ENCODE peak calls at places on chromosomes 3 and 15, in five cellular contexts. One of them, this sample, is unnamed.
A peak's percentile ranks its signal among the peaks of the same experiment; 100 is the strongest.

GRCh38 chr3:901953-902778 is 190.7 kb upstream of the CNTN6 start:
- DNase-seq in fibroblast of pulmonary artery: peak; percentile 21
- DNase-seq in type B pancreatic cell: no peak
- DNase-seq in fibroblast of lung: no peak
- DNase-seq in HepG2: no peak
- DNase-seq in this sample: no peak

GRCh38 chr15:80404719-80405553 is 754 bp downstream of the ARNT2 start:
- DNase-seq in fibroblast of lung: peak; percentile 36
- DNase-seq in HepG2: no peak
- DNase-seq in fibroblast of pulmonary artery: no peak
- DNase-seq in type B pancreatic cell: no peak
- DNase-seq in this sample: no peak

GRCh38 chr3:172140499-172141391 is 101.4 kb downstream of the FNDC3B start:
- DNase-seq in fibroblast of pulmonary artery: peak; percentile 100
- DNase-seq in type B pancreatic cell: no peak
- DNase-seq in HepG2: peak; percentile 98
- DNase-seq in fibroblast of lung: peak; percentile 98
- DNase-seq in this sample: peak; percentile 80

GRCh38 chr3:10162147-10162546 is 2.6 kb upstream of the IRAK2 start:
- DNase-seq in type B pancreatic cell: no peak
- DNase-seq in HepG2: no peak
- DNase-seq in fibroblast of lung: no peak
- DNase-seq in fibroblast of pulmonary artery: no peak
- DNase-seq in this sample: no peak

GRCh38 chr3:138367912-138368311 is 19.5 kb downstream of the MRAS start:
- DNase-seq in fibroblast of lung: peak; percentile 45
- DNase-seq in fibroblast of pulmonary artery: peak; percentile 26
- DNase-seq in type B pancreatic cell: no peak
- DNase-seq in HepG2: no peak
- DNase-seq in this sample: no peak

GRCh38 chr3:155995525-155996370 is 124.6 kb upstream of the KCNAB1 start:
- DNase-seq in fibroblast of pulmonary artery: peak; percentile 78
- DNase-seq in HepG2: peak; percentile 41
- DNase-seq in type B pancreatic cell: no peak
- DNase-seq in fibroblast of lung: peak; percentile 58
- DNase-seq in this sample: no peak

GRCh38 chr3:71301001-71301400 is 282.5 kb downstream of the FOXP1 start:
- DNase-seq in HepG2: no peak
- DNase-seq in fibroblast of pulmonary artery: no peak
- DNase-seq in fibroblast of lung: no peak
- DNase-seq in type B pancreatic cell: no peak
- DNase-seq in this sample: no peak

GRCh38 chr3:25381083-25381482 is 47.0 kb upstream of the RARB start:
- DNase-seq in type B pancreatic cell: no peak
- DNase-seq in fibroblast of pulmonary artery: no peak
- DNase-seq in HepG2: no peak
- DNase-seq in fibroblast of lung: no peak
- DNase-seq in this sample: no peak

GRCh38 chr15:62989366-62990055 is 53.0 kb upstream of the TPM1 start:
- DNase-seq in fibroblast of lung: peak; percentile 66
- DNase-seq in type B pancreatic cell: no peak
- DNase-seq in fibroblast of pulmonary artery: peak; percentile 25
- DNase-seq in HepG2: no peak
- DNase-seq in this sample: no peak

GRCh38 chr15:100123611-100124010 is 218.2 kb downstream of the ADAMTS17 start:
- DNase-seq in fibroblast of lung: peak; percentile 30
- DNase-seq in fibroblast of pulmonary artery: no peak
- DNase-seq in type B pancreatic cell: no peak
- DNase-seq in HepG2: no peak
- DNase-seq in this sample: no peak

GRCh38 chr3:8663177-8664061 is 18.8 kb upstream of the SSUH2 start:
- DNase-seq in fibroblast of lung: peak; percentile 62
- DNase-seq in HepG2: peak; percentile 95
- DNase-seq in fibroblast of pulmonary artery: peak; percentile 74
- DNase-seq in type B pancreatic cell: no peak
- DNase-seq in this sample: peak; percentile 38

GRCh38 chr3:183378008-183378407 is 50.4 kb downstream of the MCF2L2 start:
- DNase-seq in fibroblast of lung: no peak
- DNase-seq in type B pancreatic cell: no peak
- DNase-seq in fibroblast of pulmonary artery: no peak
- DNase-seq in HepG2: no peak
- DNase-seq in this sample: no peak

GRCh38 chr3:17573396-17573795 is 169.0 kb downstream of the TBC1D5 start:
- DNase-seq in fibroblast of pulmonary artery: no peak
- DNase-seq in fibroblast of lung: no peak
- DNase-seq in type B pancreatic cell: no peak
- DNase-seq in HepG2: no peak
- DNase-seq in this sample: no peak

GRCh38 chr3:37995652-37996641 is 5.4 kb downstream of the VILL start:
- DNase-seq in fibroblast of lung: no peak
- DNase-seq in fibroblast of pulmonary artery: no peak
- DNase-seq in HepG2: peak; percentile 39
- DNase-seq in type B pancreatic cell: no peak
- DNase-seq in this sample: no peak

GRCh38 chr3:159634414-159634813 is 354.2 kb upstream of the IL12A start:
- DNase-seq in fibroblast of pulmonary artery: peak; percentile 22
- DNase-seq in type B pancreatic cell: no peak
- DNase-seq in HepG2: no peak
- DNase-seq in fibroblast of lung: peak; percentile 94
- DNase-seq in this sample: no peak

GRCh38 chr15:45180648-45181436 is 6.9 kb downstream of the SHF start:
- DNase-seq in fibroblast of pulmonary artery: no peak
- DNase-seq in type B pancreatic cell: no peak
- DNase-seq in fibroblast of lung: no peak
- DNase-seq in HepG2: no peak
- DNase-seq in this sample: no peak

GRCh38 chr3:190504354-190505125 is 9.3 kb upstream of the IL1RAP start:
- DNase-seq in HepG2: peak; percentile 27
- DNase-seq in type B pancreatic cell: no peak
- DNase-seq in fibroblast of lung: peak; percentile 50
- DNase-seq in fibroblast of pulmonary artery: peak; percentile 36
- DNase-seq in this sample: no peak

GRCh38 chr15:38401716-38402115 is 52.2 kb upstream of the FAM98B start:
- DNase-seq in HepG2: no peak
- DNase-seq in fibroblast of pulmonary artery: no peak
- DNase-seq in type B pancreatic cell: no peak
- DNase-seq in fibroblast of lung: peak; percentile 27
- DNase-seq in this sample: no peak

GRCh38 chr3:115699741-115700140 is 76.4 kb downstream of the GAP43 start:
- DNase-seq in fibroblast of lung: peak; percentile 82
- DNase-seq in HepG2: no peak
- DNase-seq in fibroblast of pulmonary artery: peak; percentile 43
- DNase-seq in type B pancreatic cell: no peak
- DNase-seq in this sample: no peak

GRCh38 chr3:17806201-17806600 is 63.8 kb upstream of the TBC1D5 start:
- DNase-seq in type B pancreatic cell: no peak
- DNase-seq in HepG2: no peak
- DNase-seq in fibroblast of pulmonary artery: no peak
- DNase-seq in fibroblast of lung: no peak
- DNase-seq in this sample: no peak

GRCh38 chr15:74587924-74588323 is 27.7 kb upstream of the CLK3 start:
- DNase-seq in type B pancreatic cell: no peak
- DNase-seq in fibroblast of lung: no peak
- DNase-seq in fibroblast of pulmonary artery: no peak
- DNase-seq in HepG2: no peak
- DNase-seq in this sample: no peak

GRCh38 chr3:130539005-130539404 is 22.0 kb downstream of the COL6A6 start:
- DNase-seq in fibroblast of lung: peak; percentile 4
- DNase-seq in HepG2: peak; percentile 55
- DNase-seq in fibroblast of pulmonary artery: peak; percentile 56
- DNase-seq in type B pancreatic cell: no peak
- DNase-seq in this sample: no peak

GRCh38 chr15:55322452-55322851 is 3.4 kb downstream of the PIGB start:
- DNase-seq in fibroblast of pulmonary artery: no peak
- DNase-seq in HepG2: peak; percentile 5
- DNase-seq in type B pancreatic cell: no peak
- DNase-seq in fibroblast of lung: no peak
- DNase-seq in this sample: no peak

GRCh38 chr3:49422379-49423248 is at the start of gene AMT:
- DNase-seq in fibroblast of lung: no peak
- DNase-seq in type B pancreatic cell: peak; percentile 76
- DNase-seq in fibroblast of pulmonary artery: no peak
- DNase-seq in HepG2: peak; percentile 83
- DNase-seq in this sample: no peak

GRCh38 chr3:43379343-43379742 is 93.0 kb downstream of the SNRK start:
- DNase-seq in type B pancreatic cell: no peak
- DNase-seq in fibroblast of lung: peak; percentile 82
- DNase-seq in fibroblast of pulmonary artery: peak; percentile 66
- DNase-seq in HepG2: no peak
- DNase-seq in this sample: no peak

GRCh38 chr3:98763814-98764691 is 913 bp downstream of the ST3GAL6 start:
- DNase-seq in type B pancreatic cell: no peak
- DNase-seq in HepG2: no peak
- DNase-seq in fibroblast of pulmonary artery: peak; percentile 51
- DNase-seq in fibroblast of lung: no peak
- DNase-seq in this sample: no peak

GRCh38 chr3:159025733-159026132 is 223.9 kb downstream of the MFSD1 start:
- DNase-seq in type B pancreatic cell: no peak
- DNase-seq in fibroblast of pulmonary artery: no peak
- DNase-seq in HepG2: no peak
- DNase-seq in fibroblast of lung: no peak
- DNase-seq in this sample: no peak

GRCh38 chr3:150220041-150220440 is 188.1 kb upstream of the TSC22D2 start:
- DNase-seq in HepG2: no peak
- DNase-seq in fibroblast of lung: no peak
- DNase-seq in type B pancreatic cell: no peak
- DNase-seq in fibroblast of pulmonary artery: no peak
- DNase-seq in this sample: no peak

GRCh38 chr3:184459355-184459754 is 79.5 kb downstream of the CHRD start:
- DNase-seq in fibroblast of pulmonary artery: peak; percentile 84
- DNase-seq in type B pancreatic cell: no peak
- DNase-seq in HepG2: no peak
- DNase-seq in fibroblast of lung: peak; percentile 81
- DNase-seq in this sample: no peak

GRCh38 chr3:124142389-124142970 is 150.6 kb upstream of the ROPN1 start:
- DNase-seq in type B pancreatic cell: no peak
- DNase-seq in fibroblast of lung: peak; percentile 58
- DNase-seq in HepG2: no peak
- DNase-seq in fibroblast of pulmonary artery: no peak
- DNase-seq in this sample: no peak

GRCh38 chr3:56302417-56302816 is 165.8 kb downstream of the ERC2 start:
- DNase-seq in fibroblast of pulmonary artery: no peak
- DNase-seq in HepG2: no peak
- DNase-seq in fibroblast of lung: no peak
- DNase-seq in type B pancreatic cell: no peak
- DNase-seq in this sample: no peak
- TF ChIP-seq CTCF in fibroblast of pulmonary artery: peak; percentile 43
- TF ChIP-seq CTCF in HepG2: peak; percentile 11
- TF ChIP-seq CTCF in fibroblast of lung: no peak
- TF ChIP-seq CTCF in type B pancreatic cell: peak; percentile 59
- TF ChIP-seq CTCF in this sample: peak; percentile 29

GRCh38 chr15:70356919-70357318 is 259.2 kb upstream of the TLE3 start:
- DNase-seq in fibroblast of pulmonary artery: no peak
- DNase-seq in fibroblast of lung: peak; percentile 31
- DNase-seq in type B pancreatic cell: peak; percentile 49
- DNase-seq in HepG2: no peak
- DNase-seq in this sample: no peak
- TF ChIP-seq CTCF in fibroblast of pulmonary artery: no peak
- TF ChIP-seq CTCF in fibroblast of lung: no peak
- TF ChIP-seq CTCF in type B pancreatic cell: no peak
- TF ChIP-seq CTCF in HepG2: no peak
- TF ChIP-seq CTCF in this sample: no peak

GRCh38 chr3:169564883-169565282 is 98.6 kb downstream of the MECOM start:
- DNase-seq in fibroblast of lung: no peak
- DNase-seq in type B pancreatic cell: no peak
- DNase-seq in HepG2: no peak
- DNase-seq in fibroblast of pulmonary artery: no peak
- DNase-seq in this sample: no peak
- TF ChIP-seq CTCF in fibroblast of lung: no peak
- TF ChIP-seq CTCF in type B pancreatic cell: peak; percentile 55
- TF ChIP-seq CTCF in HepG2: no peak
- TF ChIP-seq CTCF in fibroblast of pulmonary artery: peak; percentile 29
- TF ChIP-seq CTCF in this sample: peak; percentile 17

GRCh38 chr15:51912528-51912927 is 59.0 kb downstream of the LEO1 start:
- DNase-seq in type B pancreatic cell: no peak
- DNase-seq in fibroblast of lung: no peak
- DNase-seq in HepG2: peak; percentile 83
- DNase-seq in fibroblast of pulmonary artery: no peak
- DNase-seq in this sample: no peak

DNA sequence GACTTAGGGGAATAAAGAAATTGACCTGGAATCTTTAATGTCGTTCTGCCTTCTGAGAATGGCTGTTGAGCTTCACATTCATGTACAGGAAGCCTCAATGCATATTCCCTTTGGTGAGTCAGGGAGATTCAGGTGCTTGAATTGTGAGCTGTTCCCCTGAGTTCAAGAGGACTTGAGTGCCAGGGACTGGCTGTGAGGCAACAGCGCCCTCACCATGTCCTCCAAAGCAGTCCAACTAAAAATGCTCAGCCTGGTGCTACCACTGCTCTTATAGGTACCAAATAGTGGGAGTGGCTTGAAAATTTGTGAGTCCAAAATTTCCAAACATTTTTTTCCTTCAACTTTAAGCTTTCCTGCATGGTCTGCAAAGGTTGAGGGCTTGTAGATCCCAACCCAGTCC is 54.1 kb downstream of the LEO1 start:
- DNase-seq in fibroblast of pulmonary artery: peak; percentile 46
- DNase-seq in fibroblast of lung: peak; percentile 36
- DNase-seq in HepG2: peak; percentile 50
- DNase-seq in type B pancreatic cell: no peak
- DNase-seq in this sample: no peak
- TF ChIP-seq CTCF in fibroblast of pulmonary artery: peak; percentile 46
- TF ChIP-seq CTCF in fibroblast of lung: peak; percentile 18
- TF ChIP-seq CTCF in HepG2: peak; percentile 80
- TF ChIP-seq CTCF in type B pancreatic cell: peak; percentile 38
- TF ChIP-seq CTCF in this sample: peak; percentile 41

DNA sequence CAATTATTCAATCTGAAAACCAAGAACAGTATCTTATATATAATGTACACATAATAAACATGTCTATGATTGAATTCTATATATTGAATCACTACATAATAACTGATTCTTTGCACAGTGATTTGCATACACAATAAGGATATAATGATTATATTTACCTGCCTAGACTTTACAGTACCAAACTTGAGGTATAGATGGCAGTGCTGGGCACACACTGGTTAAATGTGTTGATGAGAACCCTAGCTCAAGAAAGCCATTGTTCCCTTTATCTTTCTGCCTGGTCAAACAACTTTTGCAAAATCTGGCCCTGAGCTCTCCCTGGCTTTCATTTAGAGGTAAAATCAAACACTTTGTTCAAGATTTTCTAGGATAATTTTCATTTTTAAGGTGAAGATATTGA is 697.7 kb downstream of the TUSC7 start:
- DNase-seq in HepG2: peak; percentile 5
- DNase-seq in fibroblast of lung: peak; percentile 16
- DNase-seq in fibroblast of pulmonary artery: peak; percentile 32
- DNase-seq in type B pancreatic cell: no peak
- DNase-seq in this sample: no peak
- TF ChIP-seq CTCF in HepG2: no peak
- TF ChIP-seq CTCF in fibroblast of lung: peak; percentile 13
- TF ChIP-seq CTCF in fibroblast of pulmonary artery: peak; percentile 43
- TF ChIP-seq CTCF in type B pancreatic cell: peak; percentile 64
- TF ChIP-seq CTCF in this sample: peak; percentile 67

DNA sequence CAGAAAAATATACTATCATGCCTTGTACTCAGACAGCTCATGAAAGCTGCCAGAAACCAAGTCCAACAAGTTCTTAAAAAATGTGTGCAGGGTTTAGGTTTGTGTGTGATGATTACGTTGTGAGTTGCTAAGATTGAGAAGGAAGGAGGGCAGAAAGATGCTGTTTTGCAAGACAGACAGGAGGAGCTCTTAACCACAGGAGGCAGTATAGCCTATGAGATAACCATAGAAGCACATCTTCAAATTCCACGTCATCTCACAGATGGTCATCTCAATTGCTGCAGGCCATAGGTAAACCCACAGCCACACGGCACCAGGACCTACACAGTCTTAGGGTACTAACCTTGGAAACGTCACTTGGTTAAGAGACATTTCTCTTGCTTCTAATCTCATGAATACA is 192.0 kb downstream of the STT3B start:
- DNase-seq in HepG2: no peak
- DNase-seq in type B pancreatic cell: no peak
- DNase-seq in fibroblast of lung: peak; percentile 13
- DNase-seq in fibroblast of pulmonary artery: peak; percentile 30
- DNase-seq in this sample: no peak
- TF ChIP-seq CTCF in HepG2: peak; percentile 30
- TF ChIP-seq CTCF in type B pancreatic cell: peak; percentile 58
- TF ChIP-seq CTCF in fibroblast of lung: peak; percentile 21
- TF ChIP-seq CTCF in fibroblast of pulmonary artery: peak; percentile 44
- TF ChIP-seq CTCF in this sample: peak; percentile 64